ENCODE peak calls at places on chromosomes 11 and 22, in nine cellular contexts. P is MM.1S, J is hepatocyte, Y is neural progenitor cell, T is PC-3, N is SK-N-SH, H is HCT116, C is GM23248, K is GM23338. O is an unnamed sample.

GRCh38 chr11:64767344-64768299 is 7.8 kb upstream of the PYGM start:
- DNase-seq in N (peak; percentile 76), T (peak; percentile 72), Y (peak; percentile 84), J (peak; percentile 79), K (peak; percentile 96), H (peak; percentile 45), P (no peak), C (peak; percentile 73), O (peak; percentile 78)

GRCh38 chr11:3138178-3139085 is 26.7 kb downstream of the OSBPL5 start:
- DNase-seq in J (no peak), K (no peak), Y (peak; percentile 38), H (no peak), N (no peak), T (no peak), P (no peak), C (no peak), O (no peak)

GRCh38 chr11:76030286-76030685 is 176.0 kb downstream of the WNT11 start:
- DNase-seq in K (peak; percentile 27), P (no peak), C (no peak), T (peak; percentile 99), Y (no peak), J (no peak), H (no peak), N (no peak), O (no peak)

GRCh38 chr11:59102259-59102765 is 4.7 kb upstream of the FAM111B start:
- DNase-seq in K (peak; percentile 96), H (no peak), P (peak; percentile 91), N (no peak), Y (peak; percentile 87), J (peak; percentile 78), T (peak; percentile 68), C (peak; percentile 62), O (peak; percentile 94)

GRCh38 chr22:18152519-18152918 is 2.5 kb downstream of the USP18 start:
- DNase-seq in J (no peak), P (no peak), Y (no peak), N (no peak), T (no peak), H (no peak), C (no peak), K (no peak), O (no peak)

GRCh38 chr11:11592146-11592684 is 29.6 kb downstream of the GALNT18 start:
- DNase-seq in P (no peak), K (no peak), C (no peak), H (no peak), J (no peak), Y (no peak), T (no peak), N (no peak), O (no peak)

GRCh38 chr22:44638966-44639739 is 62.9 kb upstream of the PRR5 start:
- DNase-seq in P (no peak), J (peak; percentile 53), Y (no peak), N (peak; percentile 65), C (peak; percentile 78), T (no peak), H (no peak), K (no peak), O (no peak)

GRCh38 chr22:37741312-37741795 is 44.5 kb downstream of the TRIOBP start:
- DNase-seq in H (no peak), N (peak; percentile 95), Y (peak; percentile 27), C (peak; percentile 96), P (no peak), K (peak; percentile 45), T (peak; percentile 39), J (peak; percentile 94), O (no peak)

GRCh38 chr11:69524291-69524882 is 42.9 kb downstream of the LINC01488 start:
- DNase-seq in J (no peak), P (no peak), H (no peak), K (no peak), C (peak; percentile 74), T (peak; percentile 26), Y (no peak), N (no peak), O (no peak)

GRCh38 chr22:48323746-48324145 is 1503.9 kb downstream of the BRD1 start:
- DNase-seq in Y (no peak), K (no peak), T (no peak), H (no peak), J (no peak), N (no peak), C (no peak), P (no peak), O (no peak)

GRCh38 chr11:47234669-47235075 is 13.9 kb downstream of the ACP2 start:
- DNase-seq in Y (no peak), K (no peak), C (no peak), P (no peak), T (peak; percentile 89), J (no peak), H (no peak), N (peak; percentile 4), O (no peak)

GRCh38 chr11:128767518-128767917 is 73.6 kb downstream of the FLI1 start:
- DNase-seq in T (peak; percentile 8), H (no peak), P (no peak), J (no peak), Y (no peak), N (no peak), C (peak; percentile 5), K (no peak), O (no peak)

GRCh38 chr22:30197389-30197788 is 49.2 kb downstream of the LIF start:
- DNase-seq in H (no peak), P (no peak), K (no peak), J (no peak), Y (no peak), C (no peak), T (no peak), N (no peak), O (no peak)

GRCh38 chr22:30196141-30196866 is 50.3 kb downstream of the LIF start:
- DNase-seq in H (peak; percentile 91), J (peak; percentile 91), N (no peak), C (peak; percentile 100), K (peak; percentile 94), T (peak; percentile 93), Y (peak; percentile 29), P (no peak), O (peak; percentile 55)

GRCh38 chr22:30193031-30193794 is 53.3 kb downstream of the LIF start:
- DNase-seq in Y (no peak), K (no peak), J (no peak), H (no peak), N (no peak), C (no peak), P (no peak), T (no peak), O (no peak)

GRCh38 chr22:30196867-30197336 is 49.7 kb downstream of the LIF start:
- DNase-seq in C (no peak), H (no peak), J (no peak), P (no peak), T (no peak), N (no peak), K (peak; percentile 73), Y (no peak), O (no peak)

DNA sequence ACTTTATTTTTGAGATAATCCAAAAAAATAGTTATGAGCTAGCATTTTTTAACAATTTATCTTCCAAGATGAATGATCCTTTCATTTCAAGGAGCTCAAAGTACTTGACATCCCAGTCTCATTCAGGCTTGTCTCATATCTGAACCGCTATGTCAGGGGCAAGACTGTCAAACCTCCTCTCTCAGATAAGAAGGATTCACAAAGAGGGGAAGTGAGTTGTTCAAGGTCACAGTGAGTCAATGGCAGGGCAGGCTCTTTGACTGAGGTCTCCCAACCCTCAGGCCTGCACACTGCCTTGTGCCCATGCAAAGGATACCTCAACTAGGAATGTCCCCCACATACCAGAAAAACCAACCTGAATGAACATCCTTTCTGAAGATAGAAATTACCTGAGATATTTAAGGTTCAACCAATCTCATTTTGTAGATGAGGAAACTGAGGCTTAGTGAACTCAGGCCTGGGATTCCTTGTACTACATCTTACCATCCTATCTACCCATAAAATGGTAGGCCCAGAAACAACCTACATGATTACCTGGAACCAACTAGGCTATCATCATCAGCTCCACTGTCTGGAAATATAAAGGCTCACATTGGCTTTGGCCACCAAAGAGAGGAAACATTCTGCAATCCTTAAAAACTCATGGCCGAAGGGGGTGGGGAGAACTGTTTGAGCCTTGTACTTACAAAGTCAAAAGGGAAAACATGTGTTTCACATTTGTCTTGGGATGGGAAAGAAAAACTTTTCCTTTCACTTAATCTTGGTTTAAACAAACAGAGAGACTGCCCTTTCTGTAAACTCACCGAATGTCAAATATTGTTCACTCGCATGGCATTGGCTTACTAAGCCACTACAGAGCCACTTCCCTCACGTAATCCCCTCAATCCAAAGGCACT is 51.1 kb downstream of the LIF start:
- DNase-seq in C (peak; percentile 22), K (no peak), H (no peak), N (no peak), J (no peak), T (peak; percentile 96), P (no peak), Y (no peak), O (no peak)
- H3K4me2 ChIP-seq in C (peak overlapping the region; percentile 79), K (peak overlapping the region; percentile 33), H (peak overlapping the region; percentile 68), N (peak overlapping the region; percentile 72), J (peak overlapping the region; percentile 49), T (peak overlapping the region; percentile 38), P (no peak overlapping the region), Y (no peak overlapping the region), O (no peak overlapping the region)

GRCh38 chr22:42323971-42324370 is 53.5 kb upstream of the TCF20 start:
- DNase-seq in J (no peak), T (no peak), Y (no peak), C (no peak), P (no peak), N (no peak), K (no peak), H (no peak), O (no peak)

GRCh38 chr22:42322562-42322926 is 52.1 kb upstream of the TCF20 start:
- DNase-seq in P (no peak), C (no peak), T (no peak), J (no peak), H (no peak), N (no peak), Y (no peak), K (no peak), O (no peak)

GRCh38 chr22:42324991-42325710 is 54.7 kb upstream of the TCF20 start:
- DNase-seq in C (no peak), J (no peak), T (no peak), N (no peak), K (no peak), H (no peak), P (no peak), Y (no peak), O (no peak)

GRCh38 chr22:42326301-42326700 is 55.8 kb upstream of the TCF20 start:
- DNase-seq in N (no peak), P (no peak), J (no peak), T (no peak), C (no peak), H (no peak), K (no peak), Y (no peak), O (no peak)

GRCh38 chr22:42324566-42324965 is 54.1 kb upstream of the TCF20 start:
- DNase-seq in K (no peak), Y (no peak), N (no peak), T (no peak), H (no peak), P (no peak), J (no peak), C (no peak), O (no peak)
- H4K20me1 ChIP-seq in K (no peaks in the 10 kb centered on the region), Y (peaks cover 47% of the 10 kb centered on the region), N (no peaks in the 10 kb centered on the region), T (no peaks in the 10 kb centered on the region), H (no peaks in the 10 kb centered on the region), P (no peaks in the 10 kb centered on the region), J (no peaks in the 10 kb centered on the region), C (no peaks in the 10 kb centered on the region), O (no peaks in the 10 kb centered on the region)

GRCh38 chr22:30435674-30436126 is 10.1 kb downstream of the MTFP1 start:
- DNase-seq in T (no peak), H (peak; percentile 79), P (peak; percentile 40), K (no peak), C (no peak), Y (no peak), J (no peak), N (no peak), O (peak; percentile 90)
- TF ChIP-seq EZH2phosphoT487 in T (no peak), H (no peak), P (no peak), K (no peak), C (no peak), Y (no peak), J (no peak), N (no peak), O (no peak)

GRCh38 chr11:133479209-133479608 is 53.1 kb downstream of the OPCML start:
- DNase-seq in J (no peak), T (no peak), K (no peak), P (no peak), N (no peak), H (no peak), C (no peak), Y (no peak), O (no peak)
- H3K4me2 ChIP-seq in J (no peak overlapping the region), T (no peak overlapping the region), K (no peak overlapping the region), P (no peak overlapping the region), N (no peak overlapping the region), H (no peak overlapping the region), C (no peak overlapping the region), Y (no peak overlapping the region), O (no peak overlapping the region)